ENCODE peak calls at places on chromosomes 13 and 19, in ten cellular contexts. I, Y, R, X, K, B, V, H, A and Z are unnamed samples.
A peak's percentile ranks its signal among the peaks of the same experiment; 100 is the strongest.

GRCh38 chr13:113367771-113368170 is 3.8 kb upstream of the GRTP1 start:
- DNase-seq in I (no peak), Y (no peak), R (no peak), X (peak; percentile 79), K (no peak), B (peak; percentile 44), V (no peak), H (no peak), A (no peak), Z (no peak)

GRCh38 chr13:39895254-39895653 is 239.8 kb downstream of the COG6 start:
- DNase-seq in I (no peak), Y (no peak), R (no peak), X (no peak), K (no peak), B (no peak), V (no peak), H (no peak), A (no peak), Z (peak; percentile 13)

GRCh38 chr19:15126511-15126910 is 19.3 kb downstream of the SYDE1 start:
- DNase-seq in I (no peak), Y (no peak), R (no peak), X (no peak), K (no peak), B (no peak), V (no peak), H (no peak), A (no peak), Z (no peak)

GRCh38 chr19:40717880-40718773 is 1.2 kb downstream of the ITPKC start:
- DNase-seq in I (peak; percentile 45), Y (no peak), R (no peak), X (no peak), K (peak; percentile 60), B (peak; percentile 30), V (no peak), H (no peak), A (no peak), Z (peak; percentile 21)

GRCh38 chr13:42137856-42138537 is 89.5 kb downstream of the DGKH start:
- DNase-seq in I (no peak), Y (no peak), R (no peak), X (no peak), K (no peak), B (no peak), V (no peak), H (no peak), A (no peak), Z (no peak)

GRCh38 chr19:35446194-35446593 is 1.9 kb upstream of the FFAR2 start:
- DNase-seq in I (no peak), Y (no peak), R (no peak), X (no peak), K (no peak), B (no peak), V (no peak), H (no peak), A (no peak), Z (no peak)

GRCh38 chr19:1621574-1621973 is 16.3 kb upstream of the UQCR11 start:
- DNase-seq in I (no peak), Y (no peak), R (no peak), X (no peak), K (no peak), B (no peak), V (no peak), H (no peak), A (no peak), Z (no peak)

GRCh38 chr19:53864308-53864836 is 3.3 kb upstream of the MYADM start:
- DNase-seq in I (peak; percentile 55), Y (no peak), R (no peak), X (no peak), K (peak; percentile 78), B (no peak), V (no peak), H (no peak), A (no peak), Z (no peak)

GRCh38 chr13:40536443-40537113 is 129.9 kb downstream of the FOXO1 start:
- DNase-seq in I (peak; percentile 52), Y (no peak), R (no peak), X (no peak), K (peak; percentile 71), B (peak; percentile 48), V (no peak), H (no peak), A (no peak), Z (no peak)

GRCh38 chr13:23322353-23323336 is 110.9 kb downstream of the SACS start:
- DNase-seq in I (no peak), Y (no peak), R (no peak), X (no peak), K (no peak), B (no peak), V (no peak), H (no peak), A (no peak), Z (no peak)

GRCh38 chr13:48644951-48645350 is 8.8 kb upstream of the CYSLTR2 start:
- DNase-seq in I (no peak), Y (no peak), R (no peak), X (no peak), K (no peak), B (no peak), V (no peak), H (no peak), A (no peak), Z (no peak)

DNA sequence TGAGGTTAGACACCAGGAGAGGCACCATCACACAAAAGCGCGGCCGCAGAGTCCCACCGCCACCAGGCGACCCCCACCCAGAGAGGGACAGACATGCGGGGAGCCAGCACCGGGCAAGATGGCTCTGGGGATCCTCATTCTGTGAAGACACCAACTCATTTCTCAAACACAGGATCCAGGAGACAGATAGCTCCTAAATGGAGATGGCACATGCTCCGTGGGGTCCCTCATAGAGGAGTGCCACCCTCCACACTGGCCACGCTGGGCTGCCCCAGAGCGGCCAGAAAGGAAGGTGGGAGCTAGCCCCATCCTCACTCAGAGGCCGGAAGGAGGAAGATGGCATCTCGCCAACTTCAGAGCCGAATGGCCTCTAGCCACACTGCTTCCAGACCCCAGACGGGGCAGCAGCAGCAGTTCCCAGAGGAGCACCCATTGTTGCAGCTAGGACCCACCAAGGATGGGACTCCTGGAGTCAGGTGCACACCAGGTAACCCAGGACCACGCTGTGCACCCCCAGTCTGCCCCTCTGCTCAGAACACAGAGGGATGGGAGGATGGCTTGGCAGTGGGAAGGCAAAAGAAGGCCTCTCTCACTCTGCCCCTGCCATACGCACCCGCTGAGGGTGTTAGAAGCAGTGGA is 78.6 kb downstream of the ZIC5 start:
- DNase-seq in I (no peak), Y (no peak), R (no peak), X (no peak), K (no peak), B (no peak), V (no peak), H (no peak), A (no peak), Z (no peak)
- H3K27ac ChIP-seq in I (no peak overlapping the region), Y (no peak overlapping the region), R (no peak overlapping the region), X (no peak overlapping the region), K (no peak overlapping the region), B (no peak overlapping the region), V (no peak overlapping the region), H (no peak overlapping the region), A (no peak overlapping the region), Z (no peak overlapping the region)

DNA sequence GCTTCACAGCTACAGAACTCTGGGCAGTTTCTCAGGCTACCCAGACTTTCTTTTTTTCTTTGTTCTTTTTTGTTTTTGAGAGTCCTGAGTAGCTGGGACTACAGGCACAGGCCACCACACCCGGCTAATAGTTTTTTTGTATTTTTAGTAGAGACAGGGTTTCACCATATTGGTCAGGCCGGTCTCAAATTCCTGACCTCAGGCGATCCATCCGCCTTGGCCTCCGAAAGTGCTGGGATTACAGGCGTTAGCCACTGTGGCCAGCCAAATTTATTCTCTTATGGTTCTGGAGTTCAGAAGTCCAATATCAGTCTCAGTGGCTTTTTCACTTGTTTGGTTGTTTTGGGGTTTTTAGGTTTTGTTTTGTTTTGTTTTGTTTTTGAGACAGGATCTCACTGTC is 12.4 kb downstream of the MEIOSIN start:
- DNase-seq in I (no peak), Y (no peak), R (no peak), X (no peak), K (no peak), B (no peak), V (no peak), H (no peak), A (no peak), Z (no peak)
- H3K27me3 ChIP-seq in I (no peaks in the 10 kb centered on the region), Y (peaks cover 34% of the 10 kb centered on the region), R (no peaks in the 10 kb centered on the region), X (no peaks in the 10 kb centered on the region), K (no peaks in the 10 kb centered on the region), B (no peaks in the 10 kb centered on the region), V (no peaks in the 10 kb centered on the region), H (no peaks in the 10 kb centered on the region), A (no peaks in the 10 kb centered on the region), Z (no peaks in the 10 kb centered on the region)

DNA sequence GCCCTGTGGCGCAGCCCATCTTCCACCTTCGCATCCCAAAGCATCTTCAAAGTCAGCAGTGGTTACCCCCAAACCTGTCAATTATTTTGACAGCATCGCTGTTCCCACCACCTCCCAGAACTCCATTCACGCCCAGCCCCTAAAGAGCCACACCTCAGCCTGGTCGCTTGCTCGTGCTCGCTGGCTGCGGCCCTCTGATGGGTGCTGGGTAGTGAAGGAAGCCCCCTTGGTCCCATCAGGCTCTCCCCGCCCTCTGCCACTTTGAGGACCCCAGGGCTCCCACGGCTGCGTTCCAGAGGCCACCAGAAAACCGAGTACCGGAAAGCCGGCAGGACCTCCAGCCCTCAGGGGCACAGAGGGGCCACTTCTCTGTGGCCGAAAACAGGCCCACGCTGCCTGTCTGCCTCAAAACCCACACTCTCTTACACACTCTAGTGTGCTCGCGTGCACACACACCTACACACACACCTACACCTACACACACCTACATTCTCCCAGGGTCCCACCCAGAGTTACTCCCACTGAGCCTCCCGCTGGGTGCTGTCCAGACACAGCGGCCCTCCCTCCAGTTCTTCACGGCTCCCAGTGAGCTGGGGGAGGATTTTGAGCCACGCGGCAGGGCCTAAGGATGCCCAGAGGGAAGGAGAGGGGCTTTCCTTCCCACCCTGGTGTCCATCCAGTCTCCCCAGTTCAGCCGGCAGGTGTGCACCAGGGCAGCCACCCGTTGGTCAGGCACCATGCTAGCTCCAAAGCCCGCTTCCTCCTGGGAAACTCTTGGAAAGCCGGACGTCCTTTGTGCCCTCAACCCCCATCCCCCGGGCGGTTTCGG is 1.9 kb downstream of the VSTM2B start:
- DNase-seq in I (no peak), Y (no peak), R (no peak), X (no peak), K (no peak), B (no peak), V (no peak), H (no peak), A (no peak), Z (no peak)
- TF ChIP-seq CTCF in I (no peak), Y (no peak), R (no peak), X (no peak), K (no peak), B (no peak), V (no peak), H (no peak), A (no peak), Z (peak; percentile 40)

DNA sequence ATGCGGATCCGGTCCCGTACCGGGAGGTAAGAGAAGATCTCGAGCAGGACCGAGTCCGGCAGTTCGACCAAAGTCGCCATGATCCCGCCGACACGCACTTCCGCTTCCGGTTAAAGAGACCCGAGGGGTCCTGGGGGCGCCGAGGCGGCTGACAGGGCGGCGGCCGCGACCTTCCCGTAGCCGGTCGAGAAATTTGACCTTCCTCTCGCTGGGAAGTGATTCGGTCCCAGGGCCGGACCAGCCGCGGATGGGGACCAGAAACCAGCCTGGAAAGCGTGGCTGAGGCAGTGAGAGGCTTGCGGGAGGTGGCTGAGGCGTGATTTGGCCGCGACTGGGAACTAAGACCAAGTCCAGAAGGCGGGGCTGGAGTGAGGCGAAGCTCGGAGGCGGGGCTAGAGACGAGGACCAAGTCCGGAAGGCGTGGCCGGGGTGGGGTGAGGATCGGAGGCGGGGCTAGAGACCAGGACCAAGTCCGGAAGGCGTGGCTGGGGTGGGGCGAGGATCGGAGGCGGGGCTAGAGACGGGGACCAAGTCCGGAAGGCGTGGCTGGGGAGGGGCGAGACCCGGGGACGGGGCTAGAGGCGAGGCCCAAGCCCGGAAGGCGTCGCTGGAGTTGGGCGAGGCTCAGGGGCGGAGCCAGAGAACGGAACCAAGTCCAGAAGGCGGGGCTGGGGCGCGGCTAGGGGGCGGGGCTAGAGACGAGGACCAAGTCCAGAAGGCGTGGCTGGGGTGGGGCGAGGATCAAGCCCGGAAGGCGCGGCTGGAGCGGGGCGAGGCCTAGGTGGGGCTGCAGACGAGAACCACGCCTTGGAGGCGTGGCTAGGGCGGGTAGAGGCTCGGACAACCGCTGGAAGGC is at the start of gene FBXL12:
- DNase-seq in I (peak; percentile 100), Y (peak; percentile 100), R (peak; percentile 93), X (peak; percentile 100), K (peak; percentile 100), B (peak; percentile 100), V (peak; percentile 100), H (peak; percentile 100), A (peak; percentile 95), Z (peak; percentile 100)
- H3K27ac ChIP-seq in I (peak within 1 kb of the TSS; percentile 99), Y (peak within 1 kb of the TSS; percentile 83), R (peak within 1 kb of the TSS; percentile 98), X (peak within 1 kb of the TSS; percentile 88), K (peak within 1 kb of the TSS; percentile 99), B (peak within 1 kb of the TSS; percentile 75), V (peak within 1 kb of the TSS; percentile 90), H (peak within 1 kb of the TSS; percentile 96), A (peak within 1 kb of the TSS; percentile 93), Z (peak within 1 kb of the TSS; percentile 93)